ENCODE peak calls at places on chromosomes 4 and X, in six cellular contexts. N, L, J, M, P and I are unnamed samples.

GRCh38 chrX:40157228-40158035 is 59.7 kb upstream of the BCOR start:
- DNase-seq in N (no peak), L (no peak), J (peak; percentile 39), M (peak; percentile 78), P (no peak), I (peak; percentile 9)

GRCh38 chrX:54715621-54716020 is 82.4 kb downstream of the ITIH6 start:
- DNase-seq in N (no peak), L (no peak), J (no peak), M (no peak), P (peak; percentile 0), I (no peak)

GRCh38 chrX:7147431-7147977 is at the start of gene STS:
- DNase-seq in N (peak; percentile 8), L (peak; percentile 14), J (peak; percentile 30), M (peak; percentile 34), P (peak; percentile 25), I (peak; percentile 46)

GRCh38 chr4:137638934-137639333 is 106.6 kb upstream of the PCDH18 start:
- DNase-seq in N (no peak), L (no peak), J (no peak), M (no peak), P (no peak), I (no peak)

GRCh38 chr4:38625508-38625907 is 38.5 kb upstream of the KLF3 start:
- DNase-seq in N (no peak), L (no peak), J (no peak), M (no peak), P (no peak), I (no peak)

GRCh38 chrX:8841911-8842310 is 40.7 kb upstream of the FAM9A start:
- DNase-seq in N (no peak), L (no peak), J (no peak), M (no peak), P (no peak), I (no peak)

GRCh38 chrX:71103110-71103983 is 3.2 kb downstream of the CXorf65 start:
- DNase-seq in N (no peak), L (no peak), J (no peak), M (peak; percentile 56), P (peak; percentile 13), I (peak; percentile 88)

GRCh38 chrX:19183777-19184485 is 61.7 kb upstream of the ADGRG2 start:
- DNase-seq in N (no peak), L (no peak), J (no peak), M (no peak), P (no peak), I (no peak)

GRCh38 chr4:26321326-26322276 is 787 bp downstream of the RBPJ start:
- DNase-seq in N (no peak), L (peak; percentile 41), J (peak; percentile 61), M (peak; percentile 42), P (no peak), I (peak; percentile 68)

GRCh38 chr4:108903464-108904221 is 140.8 kb upstream of the ETNPPL start:
- DNase-seq in N (no peak), L (no peak), J (no peak), M (no peak), P (no peak), I (no peak)

GRCh38 chr4:73250642-73251041 is 8.0 kb downstream of the ANKRD17 start:
- DNase-seq in N (no peak), L (no peak), J (no peak), M (no peak), P (no peak), I (no peak)

DNA sequence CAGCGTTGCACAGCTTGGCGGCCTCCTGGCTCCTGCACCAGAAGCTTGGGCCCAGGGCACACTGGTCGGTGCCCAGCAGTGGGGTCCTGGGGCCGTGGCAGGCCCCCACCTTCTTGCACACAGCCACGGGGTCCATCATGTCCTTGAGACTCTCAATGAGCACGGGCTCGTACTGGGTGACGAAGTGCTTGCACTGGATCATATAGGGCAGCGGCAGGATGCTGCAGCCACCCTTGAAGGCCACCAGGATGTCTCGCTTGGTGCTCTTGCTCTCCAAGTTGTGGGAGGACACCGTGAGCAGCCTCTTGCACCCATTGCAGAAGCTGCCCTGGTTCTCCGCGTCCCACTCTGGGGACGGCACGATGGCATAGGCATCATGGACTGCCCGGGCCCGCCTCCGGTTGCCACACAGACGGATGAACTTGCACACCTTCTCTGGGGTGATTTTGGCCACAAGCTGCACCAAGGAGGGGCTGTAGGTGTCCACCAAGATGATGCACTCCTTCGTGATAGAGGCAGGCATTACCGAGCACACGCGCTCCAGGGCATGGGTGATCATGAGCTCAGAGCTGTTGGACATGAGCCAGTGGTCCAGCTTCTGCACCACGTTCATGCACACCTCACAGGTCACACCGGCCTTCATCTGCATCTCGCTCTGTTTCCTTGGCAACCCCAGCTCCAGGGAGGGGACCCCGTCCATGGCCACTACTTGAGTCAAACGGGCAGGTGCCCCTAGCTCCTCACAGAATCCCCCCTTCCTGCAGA is 1.2 kb downstream of the PSAPL1 start:
- DNase-seq in N (no peak), L (no peak), J (no peak), M (no peak), P (no peak), I (no peak)
- H2AK5ac ChIP-seq in N (peak overlapping the region; percentile 96), L (no peak overlapping the region), J (no peak overlapping the region), M (no peak overlapping the region), P (no peak overlapping the region), I (no peak overlapping the region)

DNA sequence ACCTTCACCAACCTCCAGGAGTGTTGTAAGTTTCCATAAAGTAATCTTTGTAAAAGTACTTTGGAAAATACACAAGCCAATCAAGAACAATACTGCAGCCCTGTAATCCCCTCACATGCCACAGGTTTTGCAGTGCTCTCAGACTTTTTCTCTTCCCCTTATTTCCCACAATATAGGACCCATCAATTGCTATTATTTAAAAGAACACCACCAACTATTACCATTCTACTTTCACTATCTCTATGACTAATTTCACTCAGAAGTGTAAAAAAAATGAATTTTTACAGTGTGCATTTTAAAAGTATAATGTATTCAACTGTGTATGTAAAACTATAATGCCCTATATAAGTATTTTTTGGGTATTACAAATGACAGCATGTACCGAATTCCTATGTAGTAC is 1.7 kb downstream of the ATP8A1 start:
- DNase-seq in N (no peak), L (no peak), J (no peak), M (no peak), P (no peak), I (no peak)
- H2AK5ac ChIP-seq in N (no peak overlapping the region), L (no peak overlapping the region), J (no peak overlapping the region), M (no peak overlapping the region), P (no peak overlapping the region), I (no peak overlapping the region)

GRCh38 chrX:111151764-111152163 is 55.8 kb downstream of the PAK3 start:
- DNase-seq in N (no peak), L (no peak), J (no peak), M (no peak), P (peak; percentile 47), I (no peak)

DNA sequence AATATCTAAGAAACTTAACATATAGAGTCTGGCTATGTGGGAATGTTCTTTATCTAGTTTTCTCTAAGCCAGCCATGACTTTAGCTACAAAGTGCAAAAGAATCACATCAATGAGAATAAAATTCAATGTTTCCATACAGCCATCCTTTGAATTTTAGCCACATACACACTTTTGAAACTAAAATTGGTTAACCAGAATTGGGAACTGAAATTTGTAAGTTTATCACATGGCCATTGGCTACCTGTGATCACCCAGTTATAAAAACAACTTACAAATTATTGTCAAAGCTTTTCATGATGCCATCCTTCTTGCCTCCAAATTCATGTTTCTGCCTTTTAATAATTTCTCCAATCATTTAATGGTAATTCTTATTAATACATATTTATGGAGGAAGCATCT is 49.9 kb downstream of the PAK3 start:
- DNase-seq in N (no peak), L (no peak), J (no peak), M (no peak), P (no peak), I (no peak)
- H2AK5ac ChIP-seq in N (no peak overlapping the region), L (no peak overlapping the region), J (no peak overlapping the region), M (no peak overlapping the region), P (no peak overlapping the region), I (no peak overlapping the region)

DNA sequence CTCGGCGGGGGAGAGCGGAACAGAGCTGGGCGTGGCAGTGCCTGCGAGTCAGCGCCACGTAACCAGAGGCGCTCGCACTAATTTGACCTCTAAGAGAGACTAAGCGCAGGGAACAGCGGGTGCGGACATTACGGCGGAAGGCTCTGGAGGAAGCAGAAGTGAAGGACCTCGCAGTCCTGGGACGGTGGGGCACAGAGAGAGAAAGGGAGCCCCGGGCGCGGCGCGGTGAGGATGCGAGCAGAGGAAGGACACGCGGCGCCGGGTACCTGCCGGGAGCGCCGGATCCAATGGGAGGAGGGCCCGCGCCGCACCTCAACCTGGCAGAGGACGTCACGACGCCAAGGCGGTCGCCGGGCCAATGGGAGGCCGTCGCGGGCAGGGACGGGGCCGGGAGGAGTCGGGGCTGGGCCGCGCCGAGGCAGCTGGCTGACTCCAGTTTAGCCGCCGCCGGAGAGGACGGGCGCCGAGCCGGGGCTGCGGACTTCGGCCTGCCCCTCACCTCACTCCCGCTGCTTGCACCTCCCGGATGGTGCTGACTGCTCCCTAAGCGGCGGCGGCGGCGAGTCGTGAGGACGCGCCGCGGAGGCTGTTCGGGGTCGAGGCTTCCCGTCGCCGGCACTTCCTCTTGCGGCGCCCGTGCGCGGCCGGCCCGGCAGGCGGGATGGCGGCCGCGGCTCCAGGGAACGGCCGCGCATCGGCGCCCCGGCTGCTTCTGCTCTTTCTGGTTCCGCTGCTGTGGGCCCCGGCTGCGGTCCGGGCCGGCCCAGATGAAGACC is at the start of gene TMEM165:
- DNase-seq in N (peak; percentile 80), L (peak; percentile 79), J (peak; percentile 89), M (peak; percentile 94), P (peak; percentile 86), I (peak; percentile 96)
- H2AK5ac ChIP-seq in N (peak within 1 kb of the TSS; percentile 78), L (peak within 1 kb of the TSS; percentile 77), J (no peak within 1 kb of the TSS), M (no peak within 1 kb of the TSS), P (peak within 1 kb of the TSS; percentile 53), I (no peak within 1 kb of the TSS)

GRCh38 chrX:1031521-1032430 is 180.7 kb downstream of the CRLF2 start:
- DNase-seq in N (no peak), L (no peak), J (no peak), M (peak; percentile 30), P (no peak), I (no peak)
- H2AK5ac ChIP-seq in N (peak overlapping the region; percentile 92), L (no peak overlapping the region), J (no peak overlapping the region), M (no peak overlapping the region), P (no peak overlapping the region), I (no peak overlapping the region)

DNA sequence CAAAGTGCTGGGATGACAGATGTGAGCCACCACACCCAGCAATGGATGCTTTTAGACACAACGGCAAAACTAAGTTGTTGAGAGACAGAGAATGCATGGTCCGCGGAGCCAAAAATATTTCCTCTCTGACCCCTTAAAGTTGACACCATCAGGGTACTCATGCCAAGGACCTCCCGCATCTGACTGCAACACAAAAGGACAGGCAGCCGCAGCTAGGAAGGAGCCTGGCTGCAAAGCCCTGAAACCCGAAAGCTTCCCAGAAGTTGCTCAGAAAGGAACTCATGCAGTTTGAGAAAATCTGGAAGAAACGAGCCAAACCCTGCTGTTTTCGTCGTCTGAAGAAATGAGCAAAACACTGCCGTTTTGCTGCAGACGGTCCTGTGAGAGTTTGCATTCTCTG is 16.5 kb downstream of the DHRSX start:
- DNase-seq in N (no peak), L (no peak), J (no peak), M (no peak), P (no peak), I (no peak)
- H2AK5ac ChIP-seq in N (peak overlapping the region; percentile 4), L (no peak overlapping the region), J (no peak overlapping the region), M (no peak overlapping the region), P (no peak overlapping the region), I (no peak overlapping the region)

GRCh38 chr4:8568068-8568668 is 12.0 kb upstream of the GPR78 start:
- DNase-seq in N (no peak), L (peak; percentile 7), J (no peak), M (peak; percentile 65), P (peak; percentile 72), I (peak; percentile 96)
- H2AK5ac ChIP-seq in N (no peak overlapping the region), L (no peak overlapping the region), J (no peak overlapping the region), M (peak overlapping the region; percentile 93), P (no peak overlapping the region), I (no peak overlapping the region)